ENCODE peak calls at places on chromosomes 16 and 17, in ten cellular contexts. One of them, this sample, is unnamed.

GRCh38 chr16:8137581-8137980 is 452.7 kb downstream of the TMEM114 start:
- DNase-seq in fibroblast of the aortic adventitia: no peak
- DNase-seq in AG04449: no peak
- DNase-seq in neural crest cell: no peak
- DNase-seq in astrocyte of the spinal cord: no peak
- DNase-seq in OCI-LY7: no peak
- DNase-seq in H9: no peak
- DNase-seq in lower lobe of right lung: no peak
- DNase-seq in CD4-positive, alpha-beta T cell: no peak
- DNase-seq in gastrocnemius medialis: no peak
- DNase-seq in this sample: no peak

GRCh38 chr16:72560617-72561016 is 388.7 kb upstream of the PMFBP1 start:
- DNase-seq in CD4-positive, alpha-beta T cell: no peak
- DNase-seq in OCI-LY7: no peak
- DNase-seq in fibroblast of the aortic adventitia: peak
- DNase-seq in gastrocnemius medialis: no peak
- DNase-seq in neural crest cell: no peak
- DNase-seq in AG04449: no peak
- DNase-seq in astrocyte of the spinal cord: no peak
- DNase-seq in lower lobe of right lung: no peak
- DNase-seq in H9: no peak
- DNase-seq in this sample: peak

GRCh38 chr16:88844412-88845118 is 12.2 kb downstream of the GALNS start:
- DNase-seq in astrocyte of the spinal cord: no peak
- DNase-seq in H9: peak
- DNase-seq in lower lobe of right lung: no peak
- DNase-seq in neural crest cell: no peak
- DNase-seq in fibroblast of the aortic adventitia: no peak
- DNase-seq in gastrocnemius medialis: no peak
- DNase-seq in OCI-LY7: no peak
- DNase-seq in CD4-positive, alpha-beta T cell: no peak
- DNase-seq in AG04449: no peak
- DNase-seq in this sample: peak

GRCh38 chr16:76162046-76162445 is 115.2 kb upstream of the CNTNAP4 start:
- DNase-seq in fibroblast of the aortic adventitia: no peak
- DNase-seq in neural crest cell: no peak
- DNase-seq in H9: no peak
- DNase-seq in astrocyte of the spinal cord: no peak
- DNase-seq in lower lobe of right lung: no peak
- DNase-seq in CD4-positive, alpha-beta T cell: no peak
- DNase-seq in OCI-LY7: no peak
- DNase-seq in gastrocnemius medialis: no peak
- DNase-seq in AG04449: no peak
- DNase-seq in this sample: no peak

GRCh38 chr16:73059779-73060178 is 11.9 kb upstream of the ZFHX3 start:
- DNase-seq in H9: no peak
- DNase-seq in neural crest cell: no peak
- DNase-seq in OCI-LY7: no peak
- DNase-seq in CD4-positive, alpha-beta T cell: no peak
- DNase-seq in astrocyte of the spinal cord: peak
- DNase-seq in fibroblast of the aortic adventitia: peak
- DNase-seq in gastrocnemius medialis: no peak
- DNase-seq in lower lobe of right lung: no peak
- DNase-seq in AG04449: no peak
- DNase-seq in this sample: no peak

GRCh38 chr17:47712330-47713023 is 18.5 kb downstream of the TBKBP1 start:
- DNase-seq in fibroblast of the aortic adventitia: no peak
- DNase-seq in gastrocnemius medialis: no peak
- DNase-seq in neural crest cell: no peak
- DNase-seq in H9: no peak
- DNase-seq in OCI-LY7: no peak
- DNase-seq in lower lobe of right lung: no peak
- DNase-seq in astrocyte of the spinal cord: no peak
- DNase-seq in AG04449: no peak
- DNase-seq in CD4-positive, alpha-beta T cell: no peak
- DNase-seq in this sample: peak

GRCh38 chr17:28335959-28336871 is 654 bp downstream of the TNFAIP1 start:
- DNase-seq in CD4-positive, alpha-beta T cell: no peak
- DNase-seq in neural crest cell: peak
- DNase-seq in AG04449: peak
- DNase-seq in OCI-LY7: no peak
- DNase-seq in lower lobe of right lung: no peak
- DNase-seq in astrocyte of the spinal cord: peak
- DNase-seq in H9: peak
- DNase-seq in fibroblast of the aortic adventitia: peak
- DNase-seq in gastrocnemius medialis: no peak
- DNase-seq in this sample: peak

GRCh38 chr17:48961516-48962233 is 6.7 kb downstream of the GIP start:
- DNase-seq in H9: peak
- DNase-seq in neural crest cell: no peak
- DNase-seq in lower lobe of right lung: no peak
- DNase-seq in CD4-positive, alpha-beta T cell: no peak
- DNase-seq in fibroblast of the aortic adventitia: peak
- DNase-seq in OCI-LY7: no peak
- DNase-seq in astrocyte of the spinal cord: peak
- DNase-seq in gastrocnemius medialis: no peak
- DNase-seq in AG04449: no peak
- DNase-seq in this sample: peak

GRCh38 chr16:89409161-89409711 is 81.1 kb downstream of the ANKRD11 start:
- DNase-seq in astrocyte of the spinal cord: no peak
- DNase-seq in fibroblast of the aortic adventitia: peak
- DNase-seq in gastrocnemius medialis: no peak
- DNase-seq in OCI-LY7: no peak
- DNase-seq in AG04449: no peak
- DNase-seq in lower lobe of right lung: no peak
- DNase-seq in CD4-positive, alpha-beta T cell: peak
- DNase-seq in neural crest cell: no peak
- DNase-seq in H9: no peak
- DNase-seq in this sample: peak

GRCh38 chr16:66933776-66934137 is 445 bp downstream of the CIAO2B start:
- DNase-seq in OCI-LY7: no peak
- DNase-seq in AG04449: no peak
- DNase-seq in H9: no peak
- DNase-seq in neural crest cell: no peak
- DNase-seq in astrocyte of the spinal cord: no peak
- DNase-seq in fibroblast of the aortic adventitia: no peak
- DNase-seq in gastrocnemius medialis: peak
- DNase-seq in CD4-positive, alpha-beta T cell: peak
- DNase-seq in lower lobe of right lung: no peak
- DNase-seq in this sample: no peak

GRCh38 chr17:46832945-46833839 is 14.7 kb upstream of the WNT3 start:
- DNase-seq in OCI-LY7: no peak
- DNase-seq in astrocyte of the spinal cord: peak
- DNase-seq in H9: peak
- DNase-seq in gastrocnemius medialis: no peak
- DNase-seq in AG04449: no peak
- DNase-seq in neural crest cell: no peak
- DNase-seq in lower lobe of right lung: peak
- DNase-seq in fibroblast of the aortic adventitia: peak
- DNase-seq in CD4-positive, alpha-beta T cell: no peak
- DNase-seq in this sample: no peak

GRCh38 chr17:70022175-70022574 is 52.9 kb upstream of the KCNJ16 start:
- DNase-seq in neural crest cell: no peak
- DNase-seq in lower lobe of right lung: no peak
- DNase-seq in gastrocnemius medialis: no peak
- DNase-seq in OCI-LY7: no peak
- DNase-seq in H9: no peak
- DNase-seq in AG04449: no peak
- DNase-seq in fibroblast of the aortic adventitia: peak
- DNase-seq in CD4-positive, alpha-beta T cell: no peak
- DNase-seq in astrocyte of the spinal cord: no peak
- DNase-seq in this sample: no peak

GRCh38 chr16:85275533-85276249 is 163.4 kb upstream of the CIBAR2 start:
- DNase-seq in H9: peak
- DNase-seq in fibroblast of the aortic adventitia: peak
- DNase-seq in AG04449: no peak
- DNase-seq in OCI-LY7: peak
- DNase-seq in lower lobe of right lung: peak
- DNase-seq in gastrocnemius medialis: peak
- DNase-seq in CD4-positive, alpha-beta T cell: peak
- DNase-seq in astrocyte of the spinal cord: peak
- DNase-seq in neural crest cell: peak
- DNase-seq in this sample: peak
- TF ChIP-seq CTCF in H9: peak
- TF ChIP-seq CTCF in fibroblast of the aortic adventitia: peak
- TF ChIP-seq CTCF in AG04449: peak
- TF ChIP-seq CTCF in OCI-LY7: peak
- TF ChIP-seq CTCF in lower lobe of right lung: peak
- TF ChIP-seq CTCF in gastrocnemius medialis: peak
- TF ChIP-seq CTCF in CD4-positive, alpha-beta T cell: peak
- TF ChIP-seq CTCF in astrocyte of the spinal cord: peak
- TF ChIP-seq CTCF in neural crest cell: peak
- TF ChIP-seq CTCF in this sample: peak

GRCh38 chr17:9925457-9925856 is 20.4 kb upstream of the RCVRN start:
- DNase-seq in OCI-LY7: no peak
- DNase-seq in lower lobe of right lung: no peak
- DNase-seq in AG04449: no peak
- DNase-seq in H9: no peak
- DNase-seq in gastrocnemius medialis: no peak
- DNase-seq in fibroblast of the aortic adventitia: no peak
- DNase-seq in CD4-positive, alpha-beta T cell: no peak
- DNase-seq in neural crest cell: no peak
- DNase-seq in astrocyte of the spinal cord: no peak
- DNase-seq in this sample: no peak

GRCh38 chr17:9931144-9931543 is 26.1 kb upstream of the RCVRN start:
- DNase-seq in astrocyte of the spinal cord: no peak
- DNase-seq in lower lobe of right lung: no peak
- DNase-seq in CD4-positive, alpha-beta T cell: no peak
- DNase-seq in gastrocnemius medialis: no peak
- DNase-seq in fibroblast of the aortic adventitia: no peak
- DNase-seq in AG04449: no peak
- DNase-seq in H9: no peak
- DNase-seq in neural crest cell: no peak
- DNase-seq in OCI-LY7: no peak
- DNase-seq in this sample: no peak

GRCh38 chr17:9926150-9926804 is 21.2 kb upstream of the RCVRN start:
- DNase-seq in gastrocnemius medialis: no peak
- DNase-seq in CD4-positive, alpha-beta T cell: no peak
- DNase-seq in lower lobe of right lung: no peak
- DNase-seq in neural crest cell: no peak
- DNase-seq in AG04449: no peak
- DNase-seq in OCI-LY7: no peak
- DNase-seq in astrocyte of the spinal cord: no peak
- DNase-seq in fibroblast of the aortic adventitia: no peak
- DNase-seq in H9: no peak
- DNase-seq in this sample: no peak

GRCh38 chr17:9929873-9930272 is 24.8 kb upstream of the RCVRN start:
- DNase-seq in H9: no peak
- DNase-seq in astrocyte of the spinal cord: no peak
- DNase-seq in CD4-positive, alpha-beta T cell: no peak
- DNase-seq in gastrocnemius medialis: no peak
- DNase-seq in fibroblast of the aortic adventitia: no peak
- DNase-seq in neural crest cell: no peak
- DNase-seq in OCI-LY7: no peak
- DNase-seq in AG04449: no peak
- DNase-seq in lower lobe of right lung: no peak
- DNase-seq in this sample: no peak

DNA sequence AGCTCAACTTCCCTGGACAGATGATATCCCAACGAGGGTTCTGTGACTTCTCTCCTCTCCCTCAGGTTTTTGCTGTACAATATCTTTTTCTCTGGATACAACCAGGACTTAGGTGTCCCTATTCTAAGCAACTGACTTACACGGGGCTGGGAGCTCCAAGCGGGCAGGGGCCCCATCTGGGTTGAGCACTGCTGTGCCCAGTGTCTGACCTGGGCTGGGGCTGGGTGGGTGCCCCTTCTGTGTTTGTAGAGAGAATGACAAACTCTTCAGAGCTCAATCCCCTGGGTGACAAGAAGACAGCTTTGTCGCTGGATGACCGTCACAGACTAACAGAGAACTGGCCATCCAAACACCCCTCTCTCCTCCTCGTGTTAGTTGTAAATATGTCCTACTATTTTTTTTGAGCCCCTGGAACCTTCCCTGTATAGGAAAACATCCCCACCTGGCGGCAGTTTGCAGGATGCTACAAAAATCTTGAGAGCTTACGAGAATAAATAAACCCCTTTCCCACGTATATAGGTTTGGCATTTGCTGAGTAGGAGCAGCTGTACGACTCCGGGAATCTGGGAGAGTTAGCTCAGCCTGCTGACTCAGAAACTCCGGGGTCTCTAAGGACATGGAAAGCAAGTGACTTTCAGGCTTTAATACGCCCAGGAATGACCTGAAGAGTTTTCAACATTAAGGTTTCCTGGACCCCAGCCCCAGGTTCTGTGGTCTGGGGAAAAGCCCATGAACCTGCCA is 23.7 kb upstream of the RCVRN start:
- DNase-seq in gastrocnemius medialis: no peak
- DNase-seq in H9: peak
- DNase-seq in neural crest cell: peak
- DNase-seq in OCI-LY7: peak
- DNase-seq in astrocyte of the spinal cord: peak
- DNase-seq in fibroblast of the aortic adventitia: peak
- DNase-seq in AG04449: peak
- DNase-seq in lower lobe of right lung: no peak
- DNase-seq in CD4-positive, alpha-beta T cell: no peak
- DNase-seq in this sample: peak
- TF ChIP-seq CTCF in gastrocnemius medialis: no peak
- TF ChIP-seq CTCF in H9: peak
- TF ChIP-seq CTCF in neural crest cell: peak
- TF ChIP-seq CTCF in OCI-LY7: peak
- TF ChIP-seq CTCF in astrocyte of the spinal cord: peak
- TF ChIP-seq CTCF in fibroblast of the aortic adventitia: peak
- TF ChIP-seq CTCF in AG04449: peak
- TF ChIP-seq CTCF in lower lobe of right lung: no peak
- TF ChIP-seq CTCF in CD4-positive, alpha-beta T cell: no peak
- TF ChIP-seq CTCF in this sample: no peak

DNA sequence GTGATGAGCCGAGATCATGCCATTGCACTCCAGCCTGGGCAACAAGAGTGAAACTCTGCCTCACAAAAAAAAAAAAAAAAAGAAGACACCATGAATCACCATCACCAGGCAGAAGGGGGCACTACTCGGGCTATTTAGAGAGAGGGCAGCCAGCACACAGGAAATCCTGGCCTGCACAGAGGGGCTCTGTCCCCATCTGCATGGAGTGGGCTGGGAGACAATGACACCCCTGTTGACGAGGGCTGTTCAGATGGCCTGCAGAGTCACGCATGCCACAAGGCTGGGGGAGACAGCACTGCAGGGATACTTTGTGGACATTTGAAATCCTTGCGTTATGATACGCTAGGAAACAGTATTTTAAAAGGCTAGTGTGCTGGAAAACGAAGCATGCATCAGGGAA is 48.3 kb downstream of the CUEDC1 start:
- DNase-seq in AG04449: no peak
- DNase-seq in gastrocnemius medialis: no peak
- DNase-seq in CD4-positive, alpha-beta T cell: no peak
- DNase-seq in lower lobe of right lung: no peak
- DNase-seq in H9: peak
- DNase-seq in neural crest cell: peak
- DNase-seq in OCI-LY7: no peak
- DNase-seq in fibroblast of the aortic adventitia: no peak
- DNase-seq in astrocyte of the spinal cord: no peak
- DNase-seq in this sample: no peak
- TF ChIP-seq CTCF in AG04449: no peak
- TF ChIP-seq CTCF in gastrocnemius medialis: no peak
- TF ChIP-seq CTCF in CD4-positive, alpha-beta T cell: no peak
- TF ChIP-seq CTCF in lower lobe of right lung: no peak
- TF ChIP-seq CTCF in H9: peak
- TF ChIP-seq CTCF in neural crest cell: no peak
- TF ChIP-seq CTCF in OCI-LY7: no peak
- TF ChIP-seq CTCF in fibroblast of the aortic adventitia: no peak
- TF ChIP-seq CTCF in astrocyte of the spinal cord: peak
- TF ChIP-seq CTCF in this sample: no peak

GRCh38 chr16:86856946-86857586 is 278.7 kb downstream of the FOXL1 start:
- DNase-seq in lower lobe of right lung: no peak
- DNase-seq in H9: no peak
- DNase-seq in OCI-LY7: no peak
- DNase-seq in AG04449: no peak
- DNase-seq in gastrocnemius medialis: no peak
- DNase-seq in CD4-positive, alpha-beta T cell: no peak
- DNase-seq in astrocyte of the spinal cord: no peak
- DNase-seq in fibroblast of the aortic adventitia: no peak
- DNase-seq in neural crest cell: no peak
- DNase-seq in this sample: no peak
- TF ChIP-seq CTCF in lower lobe of right lung: no peak
- TF ChIP-seq CTCF in H9: no peak
- TF ChIP-seq CTCF in OCI-LY7: no peak
- TF ChIP-seq CTCF in AG04449: no peak
- TF ChIP-seq CTCF in gastrocnemius medialis: no peak
- TF ChIP-seq CTCF in CD4-positive, alpha-beta T cell: no peak
- TF ChIP-seq CTCF in astrocyte of the spinal cord: no peak
- TF ChIP-seq CTCF in fibroblast of the aortic adventitia: no peak
- TF ChIP-seq CTCF in neural crest cell: no peak
- TF ChIP-seq CTCF in this sample: no peak

This sample was measured in NB4.